ENCODE peak calls at places on chromosomes 11 and 22, in four cellular contexts. H is H9, R is mesenchymal stem cell, C is H1. I is an unnamed sample.

GRCh38 chr11:20374746-20375305 is 11.3 kb downstream of the HTATIP2 start:
- DNase-seq in R (no peak), C (no peak), H (no peak), I (no peak)

GRCh38 chr22:30821863-30822215 is 127.2 kb downstream of the OSBP2 start:
- DNase-seq in C (no peak), H (no peak), R (no peak), I (no peak)

GRCh38 chr22:20571078-20571503 is 63.7 kb downstream of the MED15 start:
- DNase-seq in R (no peak), H (no peak), C (no peak), I (no peak)

GRCh38 chr11:45209904-45210699 is 63.7 kb downstream of the PRDM11 start:
- DNase-seq in R (peak; percentile 79), H (peak; percentile 72), C (no peak), I (peak; percentile 41)

GRCh38 chr22:48510599-48510998 is 1317.1 kb downstream of the BRD1 start:
- DNase-seq in R (no peak), C (no peak), H (no peak), I (no peak)

GRCh38 chr22:31614781-31615480 is 47.1 kb downstream of the PISD start:
- DNase-seq in C (no peak), R (no peak), H (no peak), I (no peak)

GRCh38 chr22:19810381-19811141 is 44.1 kb downstream of the GNB1L start:
- DNase-seq in C (no peak), H (peak; percentile 32), R (peak; percentile 40), I (no peak)

GRCh38 chr11:44257338-44258189 is 52.4 kb downstream of the ALX4 start:
- DNase-seq in C (no peak), H (no peak), R (no peak), I (no peak)

GRCh38 chr22:19802001-19802880 is 41.7 kb downstream of the TBX1 start:
- DNase-seq in H (no peak), C (no peak), R (no peak), I (no peak)

GRCh38 chr11:19689281-19689975 is 23.2 kb upstream of the NAV2 start:
- DNase-seq in R (no peak), H (no peak), C (no peak), I (no peak)

GRCh38 chr11:32893947-32894827 is 1.6 kb downstream of the QSER1 start:
- DNase-seq in H (peak; percentile 62), R (peak; percentile 90), C (no peak), I (peak; percentile 39)

GRCh38 chr22:42608481-42609361 is 6.0 kb downstream of the POLDIP3 start:
- DNase-seq in H (no peak), C (no peak), R (peak; percentile 75), I (peak; percentile 33)

GRCh38 chr11:59891781-59892181 is 13.2 kb downstream of the OOSP3 start:
- DNase-seq in C (no peak), R (peak; percentile 67), H (peak; percentile 79), I (peak; percentile 15)

GRCh38 chr11:71286701-71287643 is 34.6 kb upstream of the SHANK2 start:
- DNase-seq in H (peak; percentile 28), R (peak; percentile 53), C (no peak), I (no peak)

DNA sequence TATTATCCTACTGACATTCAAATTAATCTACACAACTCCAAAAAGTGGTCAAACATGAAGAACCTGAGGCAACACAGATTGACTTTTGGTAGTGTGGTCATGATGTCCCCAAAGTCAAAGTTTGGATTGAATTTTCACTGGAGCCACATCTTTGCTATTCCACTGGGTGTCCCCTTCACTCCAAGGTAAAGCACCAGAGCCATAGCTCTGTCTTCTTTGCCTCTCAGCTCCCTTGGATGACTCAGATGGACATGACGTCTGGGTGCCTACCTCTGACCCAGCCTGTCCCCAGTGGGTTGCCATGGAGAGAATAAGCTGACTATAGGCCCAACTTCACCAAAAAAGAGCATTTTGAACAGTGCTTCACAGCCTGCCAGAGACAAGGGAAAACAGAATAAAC is 57.4 kb upstream of the ARHGAP42 start:
- DNase-seq in C (no peak), H (no peak), R (peak; percentile 61), I (no peak)
- H2BK12ac ChIP-seq in C (no peak overlapping the region), H (no peak overlapping the region), R (no peak overlapping the region), I (no peak overlapping the region)

DNA sequence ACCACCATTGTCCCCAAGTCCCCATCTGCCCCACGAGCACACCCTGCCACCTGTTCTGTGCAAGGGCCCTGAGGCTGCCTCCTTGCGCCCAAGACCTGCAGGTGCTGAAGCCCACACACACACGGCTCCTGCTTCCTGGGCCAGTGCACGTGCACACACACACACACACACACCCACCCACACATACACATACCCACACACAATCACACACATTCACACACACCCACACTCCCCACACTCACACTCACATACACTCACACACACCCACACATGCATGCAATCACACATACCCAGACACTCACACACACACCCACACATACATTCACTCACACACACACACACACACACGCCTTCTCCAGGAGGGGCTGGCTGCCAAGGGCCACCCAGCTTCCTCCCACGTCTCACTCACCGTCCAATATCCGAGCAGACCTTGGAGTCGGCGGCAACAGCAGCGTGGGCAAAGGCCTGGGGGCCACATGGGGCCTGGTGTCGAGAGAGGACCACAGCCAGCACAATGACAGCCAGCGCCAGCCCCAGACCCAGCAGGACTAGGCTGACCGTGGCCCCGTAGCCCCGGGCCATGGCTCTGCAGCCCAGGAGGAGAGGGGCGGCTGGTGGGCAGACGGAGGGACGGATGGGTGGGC is 616 bp downstream of the GGT5 start:
- DNase-seq in C (no peak), H (no peak), R (peak; percentile 58), I (no peak)
- H3K27ac ChIP-seq in C (no peak overlapping the region), H (no peak overlapping the region), R (no peak overlapping the region), I (no peak overlapping the region)

GRCh38 chr11:1771273-1771672 is 7.5 kb upstream of the CTSD start:
- DNase-seq in H (no peak), R (no peak), C (no peak), I (no peak)
- H2BK15ac ChIP-seq in H (no peak overlapping the region), R (no peak overlapping the region), C (no peak overlapping the region), I (no peak overlapping the region)

DNA sequence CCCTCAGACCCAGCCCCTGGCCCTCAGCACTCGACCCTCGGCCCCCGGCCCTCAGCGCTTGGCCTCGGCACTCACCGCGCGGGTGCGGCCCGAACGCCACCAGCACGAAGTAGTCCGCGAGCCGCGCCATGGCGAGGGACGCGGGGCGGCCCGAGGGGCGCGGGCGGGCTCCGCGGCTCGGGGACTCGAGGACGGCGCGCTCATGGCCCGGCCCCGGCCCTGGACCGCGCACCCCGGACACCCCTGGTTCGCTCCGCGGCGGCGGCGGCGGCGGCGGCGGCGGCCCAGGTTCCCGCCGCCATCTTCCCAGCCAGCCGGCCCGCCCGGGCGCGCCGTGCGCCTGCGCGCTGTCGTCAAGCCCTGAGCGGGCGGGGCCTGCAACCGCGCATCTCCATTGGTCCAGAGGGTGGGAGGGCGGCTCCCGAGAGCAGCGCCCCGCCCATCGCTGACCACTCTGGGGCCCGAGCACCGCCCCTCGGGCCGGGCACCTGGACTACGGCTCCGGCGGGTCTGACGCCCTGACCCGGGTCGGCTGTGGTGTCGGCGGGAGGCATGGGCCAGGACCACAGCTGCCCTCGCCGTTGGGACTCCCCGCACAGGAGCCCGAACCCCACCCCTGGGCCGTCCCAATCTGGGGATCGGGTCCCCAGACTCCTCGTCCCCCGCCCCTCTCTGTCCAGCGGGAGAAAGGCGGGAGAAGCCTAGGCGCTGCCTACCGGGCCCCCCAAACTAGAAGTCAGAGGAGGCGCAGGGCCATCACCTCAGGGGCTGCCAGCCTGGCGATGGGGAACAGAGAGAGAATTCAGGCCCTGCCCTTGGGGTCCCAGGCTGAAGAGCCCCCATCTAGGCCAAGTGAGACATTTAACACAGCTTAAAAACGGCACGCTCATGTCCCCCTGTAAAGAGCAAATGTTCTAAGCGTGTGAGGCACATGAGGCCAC is at the start of gene SBF1:
- DNase-seq in H (peak; percentile 91), C (no peak), R (peak; percentile 90), I (peak; percentile 91)
- H2BK12ac ChIP-seq in H (no peak within 1 kb of the TSS), C (peak within 1 kb of the TSS; percentile 39), R (no peak within 1 kb of the TSS), I (peak within 1 kb of the TSS; percentile 73)

GRCh38 chr11:92703431-92703830 is 266.0 kb upstream of the MTNR1B start:
- DNase-seq in H (no peak), R (peak; percentile 1), C (no peak), I (no peak)

GRCh38 chr11:92702771-92703170 is 266.7 kb upstream of the MTNR1B start:
- DNase-seq in H (no peak), R (no peak), C (no peak), I (no peak)

GRCh38 chr11:92709329-92709728 is 260.1 kb upstream of the MTNR1B start:
- DNase-seq in H (no peak), C (no peak), R (no peak), I (no peak)

GRCh38 chr11:92707665-92708064 is 261.8 kb upstream of the MTNR1B start:
- DNase-seq in C (no peak), R (no peak), H (no peak), I (no peak)

DNA sequence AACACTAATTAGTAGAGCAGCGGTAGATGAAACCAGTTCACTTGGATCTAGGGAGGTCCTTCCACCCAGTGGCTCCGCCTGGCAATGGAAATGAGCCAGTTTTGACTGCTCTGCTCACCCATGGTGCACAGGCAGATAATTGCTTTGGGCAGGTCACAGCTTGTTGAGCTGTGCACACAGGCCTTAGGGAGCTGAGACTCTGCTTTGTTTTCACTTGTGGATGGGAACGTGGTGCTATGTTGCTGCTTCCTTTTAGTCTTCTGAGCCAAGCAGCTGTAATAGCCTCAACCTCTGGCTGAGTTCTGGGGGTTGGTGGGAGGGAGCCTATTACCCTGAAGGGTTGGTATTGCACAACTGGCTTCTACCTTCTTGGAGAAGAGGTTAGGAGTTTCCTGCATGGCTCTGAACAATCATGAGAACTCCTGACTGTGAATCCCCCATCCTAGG is 262.3 kb upstream of the MTNR1B start:
- DNase-seq in R (no peak), H (no peak), C (no peak), I (no peak)
- H3K27ac ChIP-seq in R (no peak overlapping the region), H (no peak overlapping the region), C (no peak overlapping the region), I (no peak overlapping the region)

DNA sequence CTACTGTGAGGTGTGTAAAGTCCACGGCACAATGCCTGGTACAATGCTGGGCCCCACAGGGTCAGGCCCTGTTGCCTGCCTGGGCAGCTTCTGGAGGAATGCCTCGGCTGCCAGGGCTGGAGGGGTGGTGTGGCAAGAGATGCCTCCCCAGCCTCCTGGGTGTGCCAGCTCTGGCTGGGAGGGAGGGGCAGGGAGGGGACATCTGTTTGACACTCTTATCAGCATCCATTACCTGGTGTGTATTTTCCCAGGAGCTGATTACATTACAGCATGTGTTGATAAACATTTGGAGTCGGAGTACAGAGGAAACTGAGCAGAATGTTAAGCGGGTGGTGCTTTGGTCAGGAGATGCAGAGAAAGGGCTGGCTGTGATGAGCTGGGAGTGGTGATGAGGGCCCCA is 11.0 kb upstream of the NECTIN1 start:
- DNase-seq in C (no peak), R (no peak), H (no peak), I (no peak)
- H2BK15ac ChIP-seq in C (no peak overlapping the region), R (no peak overlapping the region), H (no peak overlapping the region), I (no peak overlapping the region)

GRCh38 chr11:64541131-64541530 is 49.9 kb upstream of the SLC22A12 start:
- DNase-seq in R (no peak), H (no peak), C (no peak), I (no peak)
- H2BK12ac ChIP-seq in R (no peak overlapping the region), H (no peak overlapping the region), C (no peak overlapping the region), I (no peak overlapping the region)